ENCODE peak calls at places on chromosome 13, in nine cellular contexts. One of them, this sample, is unnamed.

GRCh38 chr13:45082964-45083363 is 37.3 kb upstream of the GTF2F2 start:
- DNase-seq in IMR-90: peak; percentile 66
- DNase-seq in DND-41: no peak
- DNase-seq in colonic mucosa: no peak
- DNase-seq in neural progenitor cell: no peak
- DNase-seq in fibroblast of lung: peak; percentile 77
- DNase-seq in mammary epithelial cell: peak; percentile 74
- DNase-seq in endothelial cell of umbilical vein: no peak
- DNase-seq in PC-3: peak; percentile 92
- DNase-seq in this sample: no peak

GRCh38 chr13:112892759-112893569 is 76.0 kb upstream of the MCF2L start:
- DNase-seq in neural progenitor cell: peak; percentile 46
- DNase-seq in PC-3: no peak
- DNase-seq in IMR-90: no peak
- DNase-seq in DND-41: no peak
- DNase-seq in fibroblast of lung: no peak
- DNase-seq in mammary epithelial cell: no peak
- DNase-seq in endothelial cell of umbilical vein: peak; percentile 34
- DNase-seq in colonic mucosa: peak; percentile 62
- DNase-seq in this sample: peak; percentile 93

GRCh38 chr13:105616313-105617075 is 919.0 kb downstream of the EFNB2 start:
- DNase-seq in mammary epithelial cell: no peak
- DNase-seq in neural progenitor cell: no peak
- DNase-seq in DND-41: no peak
- DNase-seq in fibroblast of lung: peak; percentile 57
- DNase-seq in colonic mucosa: no peak
- DNase-seq in IMR-90: peak; percentile 5
- DNase-seq in endothelial cell of umbilical vein: peak; percentile 6
- DNase-seq in PC-3: peak; percentile 26
- DNase-seq in this sample: no peak

GRCh38 chr13:48154671-48155070 is 59.8 kb upstream of the MED4 start:
- DNase-seq in neural progenitor cell: no peak
- DNase-seq in endothelial cell of umbilical vein: no peak
- DNase-seq in colonic mucosa: no peak
- DNase-seq in mammary epithelial cell: no peak
- DNase-seq in PC-3: no peak
- DNase-seq in DND-41: no peak
- DNase-seq in IMR-90: no peak
- DNase-seq in fibroblast of lung: no peak
- DNase-seq in this sample: no peak

GRCh38 chr13:85204668-85205344 is 594.4 kb downstream of the SLITRK6 start:
- DNase-seq in neural progenitor cell: no peak
- DNase-seq in fibroblast of lung: no peak
- DNase-seq in mammary epithelial cell: no peak
- DNase-seq in PC-3: no peak
- DNase-seq in IMR-90: no peak
- DNase-seq in DND-41: no peak
- DNase-seq in colonic mucosa: no peak
- DNase-seq in endothelial cell of umbilical vein: no peak
- DNase-seq in this sample: no peak

GRCh38 chr13:106520205-106521004 is 15.1 kb downstream of the EFNB2 start:
- DNase-seq in mammary epithelial cell: no peak
- DNase-seq in fibroblast of lung: no peak
- DNase-seq in DND-41: no peak
- DNase-seq in IMR-90: peak; percentile 56
- DNase-seq in PC-3: peak; percentile 16
- DNase-seq in neural progenitor cell: peak; percentile 52
- DNase-seq in colonic mucosa: no peak
- DNase-seq in endothelial cell of umbilical vein: peak; percentile 55
- DNase-seq in this sample: no peak

GRCh38 chr13:98349731-98350305 is 172.7 kb upstream of the RNF113B start:
- DNase-seq in neural progenitor cell: peak; percentile 74
- DNase-seq in mammary epithelial cell: no peak
- DNase-seq in colonic mucosa: no peak
- DNase-seq in IMR-90: no peak
- DNase-seq in endothelial cell of umbilical vein: peak; percentile 10
- DNase-seq in PC-3: no peak
- DNase-seq in DND-41: no peak
- DNase-seq in fibroblast of lung: no peak
- DNase-seq in this sample: no peak

GRCh38 chr13:32726374-32727037 is 140.3 kb downstream of the PDS5B start:
- DNase-seq in endothelial cell of umbilical vein: no peak
- DNase-seq in colonic mucosa: no peak
- DNase-seq in DND-41: no peak
- DNase-seq in neural progenitor cell: no peak
- DNase-seq in fibroblast of lung: no peak
- DNase-seq in PC-3: no peak
- DNase-seq in IMR-90: no peak
- DNase-seq in mammary epithelial cell: no peak
- DNase-seq in this sample: no peak

GRCh38 chr13:41916173-41916954 is 44.5 kb downstream of the VWA8 start:
- DNase-seq in fibroblast of lung: peak; percentile 91
- DNase-seq in DND-41: no peak
- DNase-seq in IMR-90: peak; percentile 95
- DNase-seq in PC-3: peak; percentile 59
- DNase-seq in mammary epithelial cell: peak; percentile 82
- DNase-seq in colonic mucosa: no peak
- DNase-seq in neural progenitor cell: no peak
- DNase-seq in endothelial cell of umbilical vein: peak; percentile 86
- DNase-seq in this sample: no peak

GRCh38 chr13:51797664-51798488 is 6.1 kb downstream of the DHRS12 start:
- DNase-seq in PC-3: peak; percentile 83
- DNase-seq in fibroblast of lung: peak; percentile 55
- DNase-seq in colonic mucosa: peak; percentile 42
- DNase-seq in IMR-90: peak; percentile 69
- DNase-seq in mammary epithelial cell: peak; percentile 74
- DNase-seq in neural progenitor cell: peak; percentile 64
- DNase-seq in DND-41: peak; percentile 57
- DNase-seq in endothelial cell of umbilical vein: peak; percentile 36
- DNase-seq in this sample: no peak

GRCh38 chr13:34638897-34639296 is 303.2 kb upstream of the NBEA start:
- DNase-seq in DND-41: no peak
- DNase-seq in PC-3: no peak
- DNase-seq in endothelial cell of umbilical vein: no peak
- DNase-seq in fibroblast of lung: no peak
- DNase-seq in colonic mucosa: no peak
- DNase-seq in neural progenitor cell: peak; percentile 30
- DNase-seq in IMR-90: no peak
- DNase-seq in mammary epithelial cell: no peak
- DNase-seq in this sample: no peak

GRCh38 chr13:98353750-98354149 is 176.7 kb upstream of the RNF113B start:
- DNase-seq in PC-3: no peak
- DNase-seq in endothelial cell of umbilical vein: no peak
- DNase-seq in colonic mucosa: no peak
- DNase-seq in neural progenitor cell: no peak
- DNase-seq in DND-41: no peak
- DNase-seq in mammary epithelial cell: no peak
- DNase-seq in IMR-90: peak; percentile 13
- DNase-seq in fibroblast of lung: peak; percentile 48
- DNase-seq in this sample: no peak

GRCh38 chr13:41546372-41547252 is 89.3 kb downstream of the RGCC start:
- DNase-seq in colonic mucosa: peak; percentile 15
- DNase-seq in mammary epithelial cell: peak; percentile 94
- DNase-seq in IMR-90: peak; percentile 89
- DNase-seq in neural progenitor cell: no peak
- DNase-seq in endothelial cell of umbilical vein: no peak
- DNase-seq in PC-3: peak; percentile 71
- DNase-seq in DND-41: no peak
- DNase-seq in fibroblast of lung: peak; percentile 94
- DNase-seq in this sample: no peak

GRCh38 chr13:62375653-62376052 is 960.0 kb upstream of the PCDH20 start:
- DNase-seq in fibroblast of lung: no peak
- DNase-seq in IMR-90: no peak
- DNase-seq in PC-3: no peak
- DNase-seq in colonic mucosa: no peak
- DNase-seq in mammary epithelial cell: no peak
- DNase-seq in neural progenitor cell: no peak
- DNase-seq in endothelial cell of umbilical vein: no peak
- DNase-seq in DND-41: no peak
- DNase-seq in this sample: no peak

GRCh38 chr13:44660050-44660449 is 83.9 kb upstream of the TSC22D1 start:
- DNase-seq in colonic mucosa: no peak
- DNase-seq in mammary epithelial cell: peak; percentile 14
- DNase-seq in DND-41: no peak
- DNase-seq in fibroblast of lung: no peak
- DNase-seq in PC-3: no peak
- DNase-seq in IMR-90: no peak
- DNase-seq in neural progenitor cell: no peak
- DNase-seq in endothelial cell of umbilical vein: no peak
- DNase-seq in this sample: no peak

GRCh38 chr13:43272866-43273265 is 249.5 kb downstream of the DNAJC15 start:
- DNase-seq in DND-41: no peak
- DNase-seq in fibroblast of lung: no peak
- DNase-seq in IMR-90: no peak
- DNase-seq in neural progenitor cell: peak; percentile 16
- DNase-seq in PC-3: no peak
- DNase-seq in endothelial cell of umbilical vein: no peak
- DNase-seq in colonic mucosa: no peak
- DNase-seq in mammary epithelial cell: no peak
- DNase-seq in this sample: no peak

GRCh38 chr13:24167666-24168391 is 7.3 kb downstream of the SPATA13 start:
- DNase-seq in mammary epithelial cell: no peak
- DNase-seq in neural progenitor cell: no peak
- DNase-seq in endothelial cell of umbilical vein: no peak
- DNase-seq in IMR-90: no peak
- DNase-seq in fibroblast of lung: no peak
- DNase-seq in DND-41: no peak
- DNase-seq in colonic mucosa: no peak
- DNase-seq in PC-3: no peak
- DNase-seq in this sample: no peak

GRCh38 chr13:111202745-111203144 is 87.6 kb downstream of the ARHGEF7 start:
- DNase-seq in DND-41: no peak
- DNase-seq in PC-3: peak; percentile 18
- DNase-seq in endothelial cell of umbilical vein: peak; percentile 99
- DNase-seq in colonic mucosa: no peak
- DNase-seq in fibroblast of lung: peak; percentile 89
- DNase-seq in mammary epithelial cell: no peak
- DNase-seq in neural progenitor cell: no peak
- DNase-seq in IMR-90: peak; percentile 93
- DNase-seq in this sample: no peak

GRCh38 chr13:48431987-48432615 is 19.2 kb upstream of the LPAR6 start:
- DNase-seq in colonic mucosa: no peak
- DNase-seq in PC-3: no peak
- DNase-seq in fibroblast of lung: peak; percentile 41
- DNase-seq in IMR-90: no peak
- DNase-seq in mammary epithelial cell: no peak
- DNase-seq in neural progenitor cell: no peak
- DNase-seq in DND-41: no peak
- DNase-seq in endothelial cell of umbilical vein: peak; percentile 70
- DNase-seq in this sample: no peak

DNA sequence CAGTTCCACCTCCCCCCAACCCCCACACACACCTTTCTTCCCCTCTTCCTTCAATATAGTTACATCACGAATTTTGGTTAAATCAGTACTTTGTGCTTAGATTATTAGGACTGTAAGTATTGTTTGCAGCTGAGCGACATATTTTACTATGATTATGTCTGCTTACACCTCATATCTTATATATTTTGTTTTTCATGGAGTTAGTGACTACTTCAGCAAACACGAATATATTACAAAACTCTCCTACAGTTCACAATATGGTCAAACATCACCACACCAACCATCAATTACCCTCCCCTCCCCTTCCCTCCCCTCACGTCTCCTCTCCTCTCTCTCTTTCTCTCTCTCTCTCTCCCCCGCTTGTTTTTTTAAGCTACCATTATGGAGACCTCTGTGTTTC is 152.9 kb downstream of the TBC1D4 start:
- DNase-seq in IMR-90: no peak
- DNase-seq in mammary epithelial cell: no peak
- DNase-seq in colonic mucosa: no peak
- DNase-seq in neural progenitor cell: no peak
- DNase-seq in fibroblast of lung: no peak
- DNase-seq in DND-41: no peak
- DNase-seq in endothelial cell of umbilical vein: no peak
- DNase-seq in PC-3: no peak
- DNase-seq in this sample: no peak
- TF ChIP-seq CTCF in IMR-90: no peak
- TF ChIP-seq CTCF in mammary epithelial cell: no peak
- TF ChIP-seq CTCF in colonic mucosa: no peak
- TF ChIP-seq CTCF in neural progenitor cell: no peak
- TF ChIP-seq CTCF in fibroblast of lung: no peak
- TF ChIP-seq CTCF in DND-41: no peak
- TF ChIP-seq CTCF in endothelial cell of umbilical vein: no peak
- TF ChIP-seq CTCF in PC-3: no peak
- TF ChIP-seq CTCF in this sample: no peak

GRCh38 chr13:28429096-28429495 is 65.8 kb downstream of the FLT1 start:
- DNase-seq in colonic mucosa: no peak
- DNase-seq in fibroblast of lung: no peak
- DNase-seq in endothelial cell of umbilical vein: no peak
- DNase-seq in neural progenitor cell: no peak
- DNase-seq in DND-41: no peak
- DNase-seq in PC-3: no peak
- DNase-seq in IMR-90: no peak
- DNase-seq in mammary epithelial cell: no peak
- DNase-seq in this sample: no peak
- H3K36me3 ChIP-seq in colonic mucosa: no peaks in the 10 kb centered on the region
- H3K36me3 ChIP-seq in fibroblast of lung: no peaks in the 10 kb centered on the region
- H3K36me3 ChIP-seq in endothelial cell of umbilical vein: peaks cover 53% of the 10 kb centered on the region
- H3K36me3 ChIP-seq in neural progenitor cell: no peaks in the 10 kb centered on the region
- H3K36me3 ChIP-seq in DND-41: no peaks in the 10 kb centered on the region
- H3K36me3 ChIP-seq in PC-3: no peaks in the 10 kb centered on the region
- H3K36me3 ChIP-seq in IMR-90: no peaks in the 10 kb centered on the region
- H3K36me3 ChIP-seq in mammary epithelial cell: no peaks in the 10 kb centered on the region
- H3K36me3 ChIP-seq in this sample: no peaks in the 10 kb centered on the region

GRCh38 chr13:30665638-30666037 is 47.9 kb downstream of the USPL1 start:
- DNase-seq in endothelial cell of umbilical vein: peak; percentile 63
- DNase-seq in PC-3: no peak
- DNase-seq in fibroblast of lung: no peak
- DNase-seq in neural progenitor cell: no peak
- DNase-seq in DND-41: peak; percentile 33
- DNase-seq in mammary epithelial cell: no peak
- DNase-seq in colonic mucosa: no peak
- DNase-seq in IMR-90: no peak
- DNase-seq in this sample: no peak
- H3K9ac ChIP-seq in endothelial cell of umbilical vein: no peak overlapping the region
- H3K9ac ChIP-seq in PC-3: no peak overlapping the region
- H3K9ac ChIP-seq in fibroblast of lung: no peak overlapping the region
- H3K9ac ChIP-seq in neural progenitor cell: no peak overlapping the region
- H3K9ac ChIP-seq in DND-41: no peak overlapping the region
- H3K9ac ChIP-seq in mammary epithelial cell: no peak overlapping the region
- H3K9ac ChIP-seq in colonic mucosa: no peak overlapping the region
- H3K9ac ChIP-seq in IMR-90: no peak overlapping the region
- H3K9ac ChIP-seq in this sample: no peak overlapping the region

GRCh38 chr13:31236211-31236786 is 36.5 kb downstream of the B3GLCT start:
- DNase-seq in neural progenitor cell: peak; percentile 67
- DNase-seq in DND-41: peak; percentile 13
- DNase-seq in fibroblast of lung: peak; percentile 32
- DNase-seq in PC-3: peak; percentile 51
- DNase-seq in colonic mucosa: no peak
- DNase-seq in mammary epithelial cell: peak; percentile 14
- DNase-seq in endothelial cell of umbilical vein: peak; percentile 38
- DNase-seq in IMR-90: peak; percentile 54
- DNase-seq in this sample: no peak

DNA sequence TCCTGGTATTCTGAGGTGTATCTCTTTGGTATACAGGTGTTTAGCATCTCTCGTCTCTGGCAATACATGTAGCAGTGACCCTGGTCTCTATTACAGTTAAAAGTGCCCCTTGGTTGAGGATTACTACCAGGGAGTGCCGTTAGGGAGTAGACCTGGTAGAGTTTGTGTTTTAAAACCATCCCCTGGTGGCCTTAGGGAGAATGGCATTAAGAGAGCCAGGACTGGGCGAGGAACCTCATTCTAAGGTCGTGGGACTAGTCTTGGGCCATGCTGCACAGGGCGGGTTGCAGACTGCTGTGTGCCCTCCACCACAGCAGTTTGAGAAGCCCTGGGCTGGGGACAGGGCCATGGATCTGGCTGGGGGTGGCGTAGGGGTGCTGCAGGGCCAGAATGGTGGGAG is 35.0 kb downstream of the B3GLCT start:
- DNase-seq in fibroblast of lung: no peak
- DNase-seq in colonic mucosa: no peak
- DNase-seq in neural progenitor cell: no peak
- DNase-seq in DND-41: no peak
- DNase-seq in IMR-90: no peak
- DNase-seq in endothelial cell of umbilical vein: no peak
- DNase-seq in mammary epithelial cell: no peak
- DNase-seq in PC-3: peak; percentile 14
- DNase-seq in this sample: no peak
- TF ChIP-seq CTCF in fibroblast of lung: peak; percentile 35
- TF ChIP-seq CTCF in colonic mucosa: no peak
- TF ChIP-seq CTCF in neural progenitor cell: peak; percentile 27
- TF ChIP-seq CTCF in DND-41: peak; percentile 22
- TF ChIP-seq CTCF in IMR-90: peak; percentile 29
- TF ChIP-seq CTCF in endothelial cell of umbilical vein: peak; percentile 10
- TF ChIP-seq CTCF in mammary epithelial cell: peak; percentile 41
- TF ChIP-seq CTCF in PC-3: peak; percentile 43
- TF ChIP-seq CTCF in this sample: peak; percentile 3

This sample was measured in kidney.